ENCODE peak calls at places on chromosomes 1 and 21, in five cellular contexts. B is Peyer's patch, V is H1, D is neuronal stem cell, Z is psoas muscle. Y is an unnamed sample.

GRCh38 chr1:30754684-30755171 is 2.8 kb downstream of the LAPTM5 start:
- DNase-seq in Z (no peak), B (peak; percentile 93), D (no peak), V (no peak), Y (no peak)

GRCh38 chr1:173411835-173412742 is 65.0 kb upstream of the PRDX6 start:
- DNase-seq in B (no peak), V (no peak), D (no peak), Z (no peak), Y (no peak)

GRCh38 chr1:8040586-8040985 is 14.5 kb upstream of the ERRFI1 start:
- DNase-seq in D (no peak), V (no peak), B (no peak), Z (peak; percentile 75), Y (no peak)

GRCh38 chr21:45440736-45441350 is 35.9 kb downstream of the COL18A1 start:
- DNase-seq in D (no peak), Z (peak; percentile 12), V (no peak), B (no peak), Y (no peak)

GRCh38 chr1:2466834-2467554 is 9.1 kb upstream of the PLCH2 start:
- DNase-seq in V (peak; percentile 13), Z (no peak), B (no peak), D (peak; percentile 48), Y (no peak)

GRCh38 chr21:39014751-39015150 is 168.5 kb downstream of the PSMG1 start:
- DNase-seq in B (no peak), V (no peak), Z (no peak), D (no peak), Y (no peak)

GRCh38 chr1:57590978-57591377 is 167.1 kb upstream of the DAB1 start:
- DNase-seq in V (no peak), Z (no peak), B (no peak), D (no peak), Y (no peak)

GRCh38 chr1:40783001-40783905 is at the start of gene KCNQ4:
- DNase-seq in V (no peak), D (peak; percentile 59), B (no peak), Z (peak; percentile 73), Y (no peak)

GRCh38 chr1:154726443-154726842 is 118.5 kb upstream of the ADAR start:
- DNase-seq in V (no peak), D (no peak), Z (no peak), B (no peak), Y (no peak)

GRCh38 chr1:67747667-67748066 is 62.7 kb downstream of the GADD45A start:
- DNase-seq in V (no peak), Z (no peak), B (no peak), D (no peak), Y (no peak)

GRCh38 chr1:236509647-236510401 is 14.0 kb upstream of the LGALS8 start:
- DNase-seq in V (no peak), D (no peak), B (no peak), Z (no peak), Y (no peak)

GRCh38 chr1:235326719-235327558 is 1.0 kb downstream of the ARID4B start:
- DNase-seq in D (peak; percentile 17), B (peak; percentile 69), Z (peak; percentile 40), V (no peak), Y (no peak)

GRCh38 chr1:90393025-90393424 is 324.1 kb downstream of the BARHL2 start:
- DNase-seq in Z (no peak), V (no peak), D (no peak), B (no peak), Y (no peak)

GRCh38 chr1:172742599-172743500 is 83.9 kb downstream of the FASLG start:
- DNase-seq in D (no peak), V (no peak), Z (no peak), B (no peak), Y (no peak)

GRCh38 chr21:39030127-39030884 is 152.9 kb downstream of the PSMG1 start:
- DNase-seq in V (peak; percentile 63), Z (no peak), B (no peak), D (no peak), Y (peak; percentile 83)

GRCh38 chr1:243712890-243713425 is 137.1 kb downstream of the AKT3 start:
- DNase-seq in B (no peak), Z (no peak), D (no peak), V (no peak), Y (no peak)

GRCh38 chr21:44952116-44952928 is 12.5 kb downstream of the SLX9 start:
- DNase-seq in D (no peak), Z (peak; percentile 71), V (no peak), B (no peak), Y (no peak)

GRCh38 chr1:4518621-4519020 is 135.8 kb upstream of the AJAP1 start:
- DNase-seq in B (no peak), D (no peak), V (no peak), Z (no peak), Y (no peak)

GRCh38 chr1:61259379-61260148 is 177.2 kb downstream of the NFIA start:
- DNase-seq in D (no peak), B (no peak), Z (no peak), V (no peak), Y (no peak)

GRCh38 chr1:27157194-27157593 is 2.3 kb upstream of the SLC9A1 start:
- DNase-seq in V (no peak), B (no peak), D (no peak), Z (no peak), Y (no peak)

GRCh38 chr1:118298397-118298796 is 113.4 kb upstream of the SPAG17 start:
- DNase-seq in Z (peak; percentile 22), D (no peak), V (no peak), B (no peak), Y (no peak)

GRCh38 chr1:39076127-39076798 is 50.1 kb downstream of the NDUFS5 start:
- DNase-seq in Z (peak; percentile 81), V (no peak), B (no peak), D (no peak), Y (no peak)

GRCh38 chr1:192225266-192225665 is 67.0 kb downstream of the RGS18 start:
- DNase-seq in V (no peak), Z (no peak), B (no peak), D (no peak), Y (no peak)

GRCh38 chr1:61616830-61617229 is 108.1 kb downstream of the TM2D1 start:
- DNase-seq in B (no peak), Z (no peak), V (no peak), D (no peak), Y (no peak)

GRCh38 chr1:93705897-93706500 is 24.4 kb upstream of the BCAR3 start:
- DNase-seq in B (peak; percentile 37), D (no peak), Z (no peak), V (no peak), Y (no peak)

GRCh38 chr1:210198840-210199239 is 33.8 kb upstream of the SERTAD4 start:
- DNase-seq in B (no peak), V (no peak), D (no peak), Z (no peak), Y (no peak)

GRCh38 chr1:229759037-229759435 is 133.0 kb downstream of the URB2 start:
- DNase-seq in V (no peak), Z (no peak), D (no peak), B (no peak), Y (no peak)

GRCh38 chr1:161915051-161915503 is 108.6 kb downstream of the OLFML2B start:
- DNase-seq in Z (no peak), V (no peak), B (no peak), D (no peak), Y (no peak)

GRCh38 chr1:150221552-150221951 is 14.4 kb downstream of the ANP32E start:
- DNase-seq in V (no peak), Z (no peak), B (no peak), D (no peak), Y (no peak)

GRCh38 chr1:61053712-61054608 is 28.4 kb upstream of the NFIA start:
- DNase-seq in Z (peak; percentile 63), D (no peak), V (no peak), B (no peak), Y (no peak)

GRCh38 chr1:107250169-107250568 is 109.3 kb downstream of the NTNG1 start:
- DNase-seq in D (no peak), Z (no peak), V (no peak), B (no peak), Y (no peak)

GRCh38 chr1:103109291-103109920 is 1.1 kb upstream of the COL11A1 start:
- DNase-seq in B (no peak), V (no peak), Z (no peak), D (peak; percentile 33), Y (no peak)

GRCh38 chr1:118185083-118185899 is at the start of gene SPAG17:
- DNase-seq in D (peak; percentile 84), Z (peak; percentile 58), B (no peak), V (peak; percentile 78), Y (peak; percentile 91)

GRCh38 chr1:12453400-12454343 is 164.3 kb downstream of the DHRS3 start:
- DNase-seq in V (no peak), Z (no peak), D (no peak), B (no peak), Y (no peak)

GRCh38 chr1:185539277-185539943 is 194.8 kb upstream of the HMCN1 start:
- DNase-seq in Z (no peak), B (no peak), V (no peak), D (no peak), Y (no peak)
- H3K27ac ChIP-seq in Z (no peak overlapping the region), B (no peak overlapping the region), V (no peak overlapping the region), D (no peak overlapping the region), Y (no peak overlapping the region)

DNA sequence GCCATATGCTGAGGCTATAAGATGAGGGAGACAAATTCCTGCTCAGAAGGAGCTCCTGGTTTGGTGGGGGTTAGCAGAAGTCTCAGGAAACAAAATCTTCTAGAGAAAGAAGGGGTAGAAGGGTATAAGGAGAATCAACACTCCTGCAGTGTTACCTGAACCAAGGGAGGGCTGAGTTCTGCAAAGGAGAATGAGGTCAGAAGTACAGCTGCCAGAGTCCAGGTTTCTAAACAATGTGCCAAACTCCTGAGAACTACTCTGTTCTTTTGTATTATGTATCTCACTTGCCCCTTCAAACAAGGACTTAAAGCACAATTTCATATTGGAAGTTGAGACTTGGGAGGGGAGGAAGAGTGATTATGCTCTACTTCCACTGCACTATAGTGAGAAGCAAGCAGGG is 68.6 kb downstream of the PCSK9 start:
- DNase-seq in V (no peak), Z (no peak), D (no peak), B (no peak), Y (no peak)
- H3K36me3 ChIP-seq in V (peaks cover under 1% of the 10 kb centered on the region), Z (peaks cover 100% of the 10 kb centered on the region), D (peaks cover 98% of the 10 kb centered on the region), B (no peaks in the 10 kb centered on the region), Y (peaks cover 8% of the 10 kb centered on the region)

GRCh38 chr1:44019398-44020044 is 11.7 kb downstream of the SLC6A9 start:
- DNase-seq in B (no peak), Z (no peak), D (peak; percentile 49), V (no peak), Y (no peak)
- H3K27ac ChIP-seq in B (no peak overlapping the region), Z (no peak overlapping the region), D (peak overlapping the region; percentile 57), V (no peak overlapping the region), Y (no peak overlapping the region)

GRCh38 chr1:37828410-37829074 is 20.5 kb upstream of the YRDC start:
- DNase-seq in V (no peak), D (no peak), B (no peak), Z (no peak), Y (no peak)

GRCh38 chr1:37825508-37825907 is 17.5 kb upstream of the YRDC start:
- DNase-seq in B (no peak), D (no peak), V (no peak), Z (no peak), Y (no peak)

GRCh38 chr1:37831809-37832208 is 23.8 kb upstream of the YRDC start:
- DNase-seq in D (no peak), Z (no peak), V (no peak), B (no peak), Y (no peak)

DNA sequence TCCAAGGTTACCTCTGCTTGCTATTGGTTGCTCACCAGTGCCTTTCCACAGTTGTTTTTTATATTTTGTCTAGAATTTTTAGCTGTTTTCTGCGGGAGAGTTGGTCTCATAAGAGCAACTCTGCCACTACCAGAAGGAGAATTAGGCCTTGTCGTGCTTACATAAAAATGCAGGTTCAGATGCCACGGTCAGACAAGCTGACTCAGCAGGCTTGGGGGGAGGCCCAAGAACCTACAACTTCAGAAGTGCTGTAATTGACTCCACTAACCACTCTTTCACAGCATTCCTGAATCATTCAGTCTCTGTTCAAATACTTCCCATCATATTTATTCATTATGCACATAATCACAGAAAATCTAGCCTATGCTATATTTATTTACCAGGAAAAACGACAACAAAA is 23.1 kb upstream of the YRDC start:
- DNase-seq in B (no peak), V (no peak), Z (no peak), D (no peak), Y (no peak)
- H3K36me3 ChIP-seq in B (no peaks in the 10 kb centered on the region), V (peaks cover 3% of the 10 kb centered on the region), Z (peaks cover 92% of the 10 kb centered on the region), D (peaks cover 84% of the 10 kb centered on the region), Y (peaks cover 5% of the 10 kb centered on the region)